ENCODE peak calls at places on chromosomes 4 and X, in nine cellular contexts. H is heart right ventricle; S is fibroblast of lung; J is CD4-positive, CD25-positive, alpha-beta regulatory T cell; W is aorta; I is psoas muscle; M is SK-N-SH; Y is left ventricle myocardium inferior; X is thyroid gland. Z is an unnamed sample.

GRCh38 chrX:29890646-29891200 is 324.6 kb upstream of the MAGEB2 start:
- DNase-seq in S (peak; percentile 40), W (no peak), M (no peak), I (no peak), X (no peak), Y (no peak), H (no peak), J (no peak), Z (no peak)

GRCh38 chr4:85200106-85200505 is 233.6 kb upstream of the WDFY3 start:
- DNase-seq in W (no peak), S (peak; percentile 1), Y (no peak), X (no peak), H (no peak), M (no peak), I (no peak), J (no peak), Z (no peak)

GRCh38 chr4:126899382-126899801 is 733.4 kb upstream of the INTU start:
- DNase-seq in Y (peak; percentile 28), J (no peak), I (no peak), S (peak; percentile 97), H (peak; percentile 50), W (peak; percentile 74), X (peak; percentile 28), M (no peak), Z (peak; percentile 41)

GRCh38 chr4:138158746-138159297 is 83.3 kb downstream of the SLC7A11 start:
- DNase-seq in W (no peak), I (no peak), S (peak; percentile 86), H (no peak), Y (no peak), J (no peak), X (no peak), M (no peak), Z (no peak)

GRCh38 chr4:108224628-108225053 is 55.9 kb upstream of the LEF1 start:
- DNase-seq in I (no peak), W (no peak), M (peak; percentile 33), S (peak; percentile 68), J (no peak), Y (no peak), H (peak; percentile 9), X (no peak), Z (no peak)

GRCh38 chr4:120071192-120071795 is 4.6 kb upstream of the MAD2L1 start:
- DNase-seq in X (peak; percentile 45), S (peak; percentile 60), J (peak; percentile 68), I (no peak), Y (no peak), W (no peak), M (peak; percentile 24), H (no peak), Z (no peak)

GRCh38 chr4:8766610-8767009 is 105.0 kb downstream of the HMX1 start:
- DNase-seq in Y (peak; percentile 2), J (no peak), S (no peak), H (no peak), I (no peak), M (no peak), X (no peak), W (peak; percentile 52), Z (no peak)

GRCh38 chr4:80532674-80533333 is 197.3 kb downstream of the CFAP299 start:
- DNase-seq in H (no peak), I (no peak), J (no peak), X (no peak), M (no peak), W (no peak), Y (no peak), S (no peak), Z (no peak)

GRCh38 chrX:68672581-68673318 is 25.3 kb downstream of the STARD8 start:
- DNase-seq in M (no peak), J (no peak), S (no peak), I (peak; percentile 46), Y (peak; percentile 62), W (no peak), H (peak; percentile 48), X (peak; percentile 14), Z (no peak)

GRCh38 chr4:139900964-139901376 is 235.4 kb downstream of the MGST2 start:
- DNase-seq in J (peak; percentile 79), I (no peak), H (no peak), M (no peak), X (no peak), W (no peak), Y (no peak), S (no peak), Z (no peak)

GRCh38 chr4:4549534-4549933 is 7.7 kb upstream of the STX18 start:
- DNase-seq in I (no peak), W (no peak), M (no peak), J (no peak), X (no peak), H (no peak), S (no peak), Y (no peak), Z (no peak)

GRCh38 chr4:181030961-181031360 is 1212.2 kb upstream of the TENM3 start:
- DNase-seq in I (no peak), Y (no peak), J (no peak), M (no peak), X (no peak), W (no peak), H (no peak), S (peak; percentile 78), Z (no peak)

GRCh38 chr4:83629945-83630684 is 94.2 kb downstream of the GPAT3 start:
- DNase-seq in I (no peak), X (peak; percentile 17), Y (peak; percentile 36), M (no peak), W (no peak), H (no peak), J (no peak), S (peak; percentile 78), Z (no peak)

GRCh38 chr4:181688416-181688815 is 554.8 kb upstream of the TENM3 start:
- DNase-seq in I (no peak), J (no peak), Y (no peak), X (no peak), M (no peak), W (no peak), H (no peak), S (peak; percentile 92), Z (no peak)

GRCh38 chr4:100823066-100823992 is 305.5 kb upstream of the EMCN start:
- DNase-seq in H (no peak), W (no peak), S (peak; percentile 76), M (no peak), I (no peak), Y (no peak), J (peak; percentile 39), X (no peak), Z (no peak)

GRCh38 chr4:39502034-39502658 is 25.1 kb downstream of the UGDH start:
- DNase-seq in S (peak; percentile 88), J (no peak), M (no peak), Y (no peak), X (no peak), H (no peak), W (no peak), I (no peak), Z (no peak)

GRCh38 chr4:130747842-130748241 is 1651.9 kb downstream of the C4orf33 start:
- DNase-seq in I (no peak), X (no peak), Y (no peak), S (peak; percentile 1), W (no peak), H (no peak), J (no peak), M (no peak), Z (no peak)

GRCh38 chr4:1743975-1744374 is 22.7 kb downstream of the TACC3 start:
- DNase-seq in W (no peak), X (no peak), S (no peak), I (no peak), Y (no peak), H (no peak), M (no peak), J (no peak), Z (no peak)
- H3K36me3 ChIP-seq in W (no peaks in the 10 kb centered on the region), X (no peaks in the 10 kb centered on the region), S (peaks cover 26% of the 10 kb centered on the region), I (peaks cover 26% of the 10 kb centered on the region), Y (peaks cover 27% of the 10 kb centered on the region), H (peaks cover 4% of the 10 kb centered on the region), M (peaks cover 23% of the 10 kb centered on the region), J (peaks cover 48% of the 10 kb centered on the region), Z (peaks cover 8% of the 10 kb centered on the region)

DNA sequence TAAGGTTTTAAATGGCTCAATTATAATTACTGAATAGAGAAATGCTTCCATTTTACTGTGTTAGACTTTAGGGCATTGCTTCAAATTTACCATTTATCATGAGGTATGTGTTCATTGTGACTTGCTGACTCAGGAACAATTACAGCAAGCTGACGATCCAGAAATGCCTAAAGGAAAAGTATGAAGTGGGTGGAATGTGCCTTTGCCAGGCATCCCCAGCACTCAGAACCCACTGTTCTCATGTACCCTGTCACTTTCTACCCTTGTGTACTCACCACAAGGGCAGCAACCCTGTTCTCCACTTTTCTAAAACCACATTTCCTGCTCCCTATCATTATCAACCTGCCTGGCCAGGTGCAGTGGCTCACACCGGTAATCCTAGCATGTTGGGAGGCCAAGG is 41.5 kb downstream of the QRFPR start:
- DNase-seq in J (no peak), X (no peak), W (no peak), M (no peak), H (no peak), Y (no peak), S (peak; percentile 9), I (no peak), Z (no peak)
- H3K4me3 ChIP-seq in J (no peak overlapping the region), X (no peak overlapping the region), W (no peak overlapping the region), M (no peak overlapping the region), H (no peak overlapping the region), Y (no peak overlapping the region), S (no peak overlapping the region), I (no peak overlapping the region), Z (no peak overlapping the region)

DNA sequence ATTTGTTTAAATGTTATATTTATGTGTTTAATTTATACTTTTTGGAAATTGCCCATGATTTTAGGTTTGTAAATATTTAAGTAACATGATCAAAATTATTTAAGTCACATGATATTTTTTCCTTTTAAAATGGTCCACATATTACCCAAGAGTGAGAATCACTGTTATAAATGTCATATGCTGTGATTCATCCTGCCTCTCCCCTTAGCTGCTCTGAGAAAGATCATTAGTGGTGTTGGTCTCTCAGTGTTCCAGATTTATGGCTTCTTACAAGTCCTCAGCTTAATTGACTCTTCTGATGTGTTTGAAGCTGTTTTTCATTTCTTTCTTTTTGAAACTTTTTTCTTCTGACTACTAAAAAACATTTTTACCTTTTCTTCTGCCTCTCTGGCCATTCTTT is 70.1 kb downstream of the SPANXN4 start:
- DNase-seq in X (no peak), H (no peak), S (no peak), Y (no peak), M (no peak), J (no peak), W (no peak), I (no peak), Z (no peak)
- H3K9me3 ChIP-seq in X (no peaks in the 10 kb centered on the region), H (no peaks in the 10 kb centered on the region), S (no peaks in the 10 kb centered on the region), Y (no peaks in the 10 kb centered on the region), M (no peaks in the 10 kb centered on the region), J (peaks cover 8% of the 10 kb centered on the region), W (no peaks in the 10 kb centered on the region), I (no peaks in the 10 kb centered on the region), Z (no peaks in the 10 kb centered on the region)

DNA sequence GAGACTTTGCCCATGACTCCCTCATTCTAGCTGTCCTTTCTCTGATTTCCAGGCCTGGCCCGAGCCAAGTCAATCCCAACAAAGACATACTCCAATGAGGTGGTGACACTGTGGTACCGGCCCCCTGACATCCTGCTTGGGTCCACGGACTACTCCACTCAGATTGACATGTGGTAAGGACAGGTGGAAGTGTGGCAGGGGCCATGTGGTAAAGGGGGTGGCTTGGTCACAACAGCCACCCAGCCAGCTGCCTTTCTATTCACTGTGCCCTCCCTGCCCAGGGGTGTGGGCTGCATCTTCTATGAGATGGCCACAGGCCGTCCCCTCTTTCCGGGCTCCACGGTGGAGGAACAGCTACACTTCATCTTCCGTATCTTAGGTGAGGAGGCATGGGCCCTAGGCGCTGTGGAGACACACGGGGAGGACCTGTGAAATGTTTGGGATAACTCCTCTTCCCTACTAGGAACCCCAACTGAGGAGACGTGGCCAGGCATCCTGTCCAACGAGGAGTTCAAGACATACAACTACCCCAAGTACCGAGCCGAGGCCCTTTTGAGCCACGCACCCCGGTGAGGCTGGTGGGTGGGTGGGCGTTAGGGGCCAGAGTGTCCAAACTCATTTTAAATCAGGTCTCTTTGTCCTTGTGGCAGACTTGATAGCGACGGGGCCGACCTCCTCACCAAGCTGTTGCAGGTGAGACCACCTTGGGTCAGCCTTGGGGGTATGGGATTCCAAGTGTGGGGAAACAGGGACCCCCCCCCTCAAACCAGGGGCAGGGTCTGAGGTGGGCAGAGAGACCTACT is 6.1 kb upstream of the USP11 start:
- DNase-seq in M (no peak), J (no peak), W (peak; percentile 60), I (no peak), X (no peak), S (no peak), Y (no peak), H (no peak), Z (no peak)
- H3K36me3 ChIP-seq in M (peaks cover 67% of the 10 kb centered on the region), J (peaks cover 35% of the 10 kb centered on the region), W (peaks cover 4% of the 10 kb centered on the region), I (peaks cover 70% of the 10 kb centered on the region), X (peaks cover 52% of the 10 kb centered on the region), S (peaks cover 21% of the 10 kb centered on the region), Y (peaks cover 51% of the 10 kb centered on the region), H (peaks cover 9% of the 10 kb centered on the region), Z (peaks cover 13% of the 10 kb centered on the region)

Z was measured in MG63.